ENCODE peak calls at places on chromosome 22, in five cellular contexts. U is CD8-positive, alpha-beta memory T cell; T is tibial artery; W is upper lobe of right lung; S is IMR-90. P is an unnamed sample. For H3K36me3 and H3K27me3, the result is how much of the 10 kb centered on the place peaks cover.

GRCh38 chr22:46057206-46057605 is 80.2 kb upstream of the WNT7B start:
- DNase-seq in U (no peak), T (peak), W (peak), S (no peak), P (no peak)

GRCh38 chr22:40040927-40041326 is 46.2 kb downstream of the FAM83F start:
- DNase-seq in U (no peak), T (no peak), W (peak), S (no peak), P (no peak)

GRCh38 chr22:47369020-47369419 is 606.6 kb downstream of the TBC1D22A start:
- DNase-seq in U (no peak), T (peak), W (no peak), S (no peak), P (no peak)

GRCh38 chr22:18000441-18001039 is 23.8 kb downstream of the MICAL3 start:
- DNase-seq in U (peak), T (peak), W (no peak), S (no peak), P (peak)

GRCh38 chr22:47615051-47615450 is 852.6 kb downstream of the TBC1D22A start:
- DNase-seq in U (no peak), T (peak), W (peak), S (no peak), P (no peak)

GRCh38 chr22:43449205-43449830 is 37.5 kb downstream of the MPPED1 start:
- DNase-seq in U (no peak), T (no peak), W (peak), S (no peak), P (peak)

GRCh38 chr22:24553597-24554315 is 1.2 kb downstream of the GUCD1 start:
- DNase-seq in U (no peak), T (no peak), W (no peak), S (peak), P (no peak)

GRCh38 chr22:20479612-20480196 is 15.9 kb downstream of the KLHL22 start:
- DNase-seq in U (no peak), T (no peak), W (no peak), S (no peak), P (no peak)

GRCh38 chr22:20567371-20567847 is 60.0 kb downstream of the MED15 start:
- DNase-seq in U (no peak), T (no peak), W (no peak), S (peak), P (no peak)

GRCh38 chr22:27810566-27810965 is 9.0 kb upstream of the MN1 start:
- DNase-seq in U (no peak), T (peak), W (no peak), S (peak), P (peak)

GRCh38 chr22:27987557-27987956 is 68.5 kb upstream of the PITPNB start:
- DNase-seq in U (no peak), T (peak), W (no peak), S (peak), P (no peak)

GRCh38 chr22:27105142-27106025 is 448.0 kb downstream of the MIAT start:
- DNase-seq in U (no peak), T (peak), W (no peak), S (peak), P (no peak)

GRCh38 chr22:46551996-46552395 is 14.6 kb upstream of the CELSR1 start:
- DNase-seq in U (no peak), T (no peak), W (no peak), S (no peak), P (no peak)

GRCh38 chr22:47686594-47687363 is 924.3 kb downstream of the TBC1D22A start:
- DNase-seq in U (no peak), T (no peak), W (no peak), S (no peak), P (no peak)

GRCh38 chr22:24541681-24542515 is 13.0 kb downstream of the GUCD1 start:
- DNase-seq in U (no peak), T (no peak), W (no peak), S (no peak), P (no peak)

GRCh38 chr22:46446799-46447198 is 90.6 kb downstream of the CELSR1 start:
- DNase-seq in U (no peak), T (no peak), W (no peak), S (no peak), P (no peak)

GRCh38 chr22:23264610-23265388 is 84.5 kb downstream of the BCR start:
- DNase-seq in U (no peak), T (no peak), W (no peak), S (no peak), P (no peak)

GRCh38 chr22:40509401-40510134 is 127.0 kb downstream of the MRTFA start:
- DNase-seq in U (no peak), T (peak), W (no peak), S (peak), P (no peak)

GRCh38 chr22:17587631-17588030 is 24.3 kb downstream of the SLC25A18 start:
- DNase-seq in U (no peak), T (no peak), W (peak), S (no peak), P (no peak)

GRCh38 chr22:26428515-26429457 is at the start of gene ASPHD2:
- DNase-seq in U (peak), T (no peak), W (peak), S (peak), P (peak)

GRCh38 chr22:47206819-47207218 is 444.4 kb downstream of the TBC1D22A start:
- DNase-seq in U (no peak), T (peak), W (no peak), S (no peak), P (no peak)

GRCh38 chr22:43216738-43217137 is 29.8 kb upstream of the TTLL12 start:
- DNase-seq in U (no peak), T (no peak), W (no peak), S (no peak), P (no peak)

GRCh38 chr22:48319321-48320047 is 1508.2 kb downstream of the BRD1 start:
- DNase-seq in U (no peak), T (peak), W (peak), S (no peak), P (peak)

GRCh38 chr22:37750596-37751162 is 53.8 kb downstream of the TRIOBP start:
- DNase-seq in U (no peak), T (no peak), W (no peak), S (no peak), P (no peak)

GRCh38 chr22:27679722-27680488 is 121.7 kb downstream of the MN1 start:
- DNase-seq in U (no peak), T (no peak), W (no peak), S (no peak), P (no peak)

GRCh38 chr22:28716686-28717085 is 24.9 kb downstream of the CHEK2 start:
- DNase-seq in U (no peak), T (no peak), W (no peak), S (peak), P (no peak)

GRCh38 chr22:27647540-27647939 is 154.0 kb downstream of the MN1 start:
- DNase-seq in U (no peak), T (no peak), W (no peak), S (no peak), P (peak)

GRCh38 chr22:22901578-22902218 is 14.1 kb downstream of the IGLL5 start:
- DNase-seq in U (no peak), T (no peak), W (no peak), S (no peak), P (no peak)

GRCh38 chr22:19666663-19667593 is 47.4 kb upstream of the SEPTIN5 start:
- DNase-seq in U (no peak), T (no peak), W (no peak), S (peak), P (no peak)

GRCh38 chr22:46561435-46561905 is 24.1 kb upstream of the CELSR1 start:
- DNase-seq in U (no peak), T (no peak), W (no peak), S (peak), P (peak)

GRCh38 chr22:46501701-46502100 is 35.7 kb downstream of the CELSR1 start:
- DNase-seq in U (no peak), T (no peak), W (no peak), S (peak), P (no peak)

GRCh38 chr22:22237521-22237920 is 7.1 kb upstream of the VPREB1 start:
- DNase-seq in U (no peak), T (no peak), W (no peak), S (no peak), P (no peak)

GRCh38 chr22:36512333-36512732 is 5.5 kb upstream of the FOXRED2 start:
- DNase-seq in U (no peak), T (no peak), W (no peak), S (no peak), P (no peak)

GRCh38 chr22:36510966-36511881 is 4.4 kb upstream of the FOXRED2 start:
- DNase-seq in U (no peak), T (no peak), W (no peak), S (peak), P (peak)

GRCh38 chr22:36507518-36508010 is 724 bp upstream of the FOXRED2 start:
- DNase-seq in U (no peak), T (no peak), W (no peak), S (no peak), P (no peak)

GRCh38 chr22:36506637-36507517 is at the start of gene FOXRED2:
- DNase-seq in U (peak), T (peak), W (peak), S (peak), P (peak)

DNA sequence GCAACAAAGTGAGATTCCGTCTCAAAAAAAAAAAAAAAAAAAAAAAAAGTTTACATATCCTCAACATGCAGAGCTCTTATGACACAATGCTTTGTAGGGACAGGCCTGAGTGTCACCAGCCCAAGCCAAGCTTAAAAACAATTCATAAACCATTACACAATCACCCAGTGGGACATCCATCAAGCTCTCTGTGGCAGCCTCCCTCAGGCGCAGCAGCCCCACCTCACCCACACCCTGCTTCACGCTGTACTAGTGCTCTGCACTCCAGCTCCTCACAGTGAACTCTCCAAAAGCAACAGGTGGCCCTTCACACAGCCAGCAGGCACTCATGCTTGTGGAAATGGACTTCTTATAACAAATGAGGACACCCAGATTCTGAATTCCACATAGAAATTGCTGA is 3.5 kb upstream of the FOXRED2 start:
- DNase-seq in U (no peak), T (no peak), W (no peak), S (no peak), P (no peak)
- H3K36me3 ChIP-seq in U (under half), T (under half), W (half or more), S (under half), P (under half)

DNA sequence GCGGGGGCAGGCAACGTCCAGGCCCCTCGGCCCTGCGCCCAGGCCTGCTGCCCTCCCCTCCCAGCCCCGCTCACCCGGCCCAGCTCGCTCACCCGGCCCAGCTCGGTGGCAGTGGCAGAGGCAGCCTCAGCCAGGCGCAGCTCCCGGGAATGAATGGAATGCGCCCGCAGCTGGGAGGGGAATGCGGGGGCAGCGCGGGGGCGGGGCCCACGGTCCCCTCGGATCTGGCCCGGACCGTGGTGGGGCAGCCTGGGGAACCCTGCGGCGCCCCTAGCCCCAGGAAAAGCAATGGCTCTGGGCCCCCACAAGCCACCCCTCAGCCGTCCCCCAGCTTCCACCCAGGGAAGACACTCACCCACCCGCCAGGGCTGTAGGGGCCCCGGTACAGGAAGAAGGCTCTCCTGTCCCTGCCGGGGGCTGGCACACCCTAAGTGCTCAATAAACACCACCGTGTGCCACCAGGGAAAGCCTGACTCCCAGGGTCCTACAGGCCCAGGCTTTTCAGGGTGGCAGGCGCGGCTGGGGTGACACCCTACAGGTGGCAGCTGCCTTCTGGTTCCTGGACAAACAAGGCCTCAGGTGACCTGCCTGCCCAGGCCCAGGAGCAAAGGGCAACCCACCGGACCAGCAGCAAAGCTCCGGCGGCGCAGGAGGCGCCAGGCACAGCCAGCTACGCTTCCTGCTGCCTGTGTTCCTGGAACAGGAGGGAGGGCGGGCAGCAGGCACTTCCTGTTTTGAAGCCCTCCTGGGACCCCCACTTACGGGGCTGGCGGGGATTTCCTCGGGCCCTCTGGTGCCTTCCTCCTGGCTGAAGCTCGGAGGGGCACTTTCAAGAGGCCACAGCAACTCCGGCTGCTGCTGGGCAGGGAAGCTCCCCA is 13.8 kb downstream of the PLXNB2 start:
- DNase-seq in U (no peak), T (peak), W (peak), S (peak), P (peak)
- H3K4me3 ChIP-seq in U (no peak), T (peak), W (peak), S (peak), P (no peak)

DNA sequence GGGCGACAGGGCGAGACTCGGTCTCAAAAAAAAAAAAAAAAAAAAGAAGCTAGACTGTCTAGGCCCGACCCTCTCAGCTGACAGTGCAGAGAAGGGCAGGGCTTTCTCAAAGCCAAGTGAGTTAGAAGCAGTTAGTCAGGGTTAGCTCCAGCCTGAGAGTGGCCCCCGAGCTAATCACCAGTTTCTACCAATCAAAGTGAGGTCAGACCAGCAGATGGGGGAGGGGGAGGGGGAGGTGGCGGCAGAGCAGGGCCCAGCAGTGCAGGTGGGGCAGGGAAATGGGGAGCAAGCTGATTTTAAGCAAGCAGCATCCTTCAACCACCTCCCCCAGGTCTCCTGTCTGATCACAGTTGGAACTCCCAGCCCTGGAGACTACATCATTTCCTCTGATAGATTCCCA is 55.3 kb upstream of the PRR5 start:
- DNase-seq in U (no peak), T (no peak), W (no peak), S (no peak), P (peak)
- H3K27me3 ChIP-seq in U (under half), T (under half), W (under half), S (under half), P (under half)

GRCh38 chr22:41523464-41524221 is 20.6 kb downstream of the POLR3H start:
- DNase-seq in U (no peak), T (peak), W (no peak), S (peak), P (peak)
- H3K36me3 ChIP-seq in U (under half), T (under half), W (half or more), S (under half), P (under half)

GRCh38 chr22:35424761-35425160 is 24.8 kb downstream of the MCM5 start:
- DNase-seq in U (no peak), T (no peak), W (no peak), S (no peak), P (no peak)

GRCh38 chr22:35426801-35427140 is 26.8 kb downstream of the MCM5 start:
- DNase-seq in U (no peak), T (no peak), W (no peak), S (no peak), P (no peak)

GRCh38 chr22:35425971-35426800 is 26.2 kb downstream of the MCM5 start:
- DNase-seq in U (no peak), T (no peak), W (no peak), S (peak), P (peak)

GRCh38 chr22:35424081-35424480 is 24.1 kb downstream of the MCM5 start:
- DNase-seq in U (no peak), T (no peak), W (no peak), S (no peak), P (no peak)

DNA sequence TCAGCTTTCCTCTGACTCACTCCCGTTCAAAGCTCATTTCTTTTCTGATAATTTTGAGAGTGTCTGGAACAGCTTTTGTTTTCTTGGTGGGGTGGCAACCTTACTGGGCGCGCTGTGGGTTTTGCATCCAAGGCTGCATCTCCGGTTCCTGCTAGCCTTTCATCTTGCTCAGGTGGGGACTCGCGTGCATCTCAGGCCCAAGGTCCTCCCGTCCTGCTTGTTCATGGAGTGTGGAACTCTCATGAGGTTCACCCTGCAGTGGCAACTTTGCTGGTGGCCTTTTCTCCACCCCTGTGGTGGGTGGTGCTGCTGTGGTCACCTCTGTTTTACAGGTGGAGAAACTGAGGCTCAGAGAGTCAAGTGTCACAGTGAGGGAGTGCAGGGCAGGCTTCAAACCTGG is 25.6 kb downstream of the MCM5 start:
- DNase-seq in U (no peak), T (no peak), W (no peak), S (no peak), P (no peak)
- H3K4me3 ChIP-seq in U (no peak), T (no peak), W (no peak), S (no peak), P (no peak)

GRCh38 chr22:38967451-38968450 is 10.3 kb downstream of the APOBEC3A start:
- DNase-seq in U (no peak), T (peak), W (no peak), S (no peak), P (no peak)

GRCh38 chr22:38964989-38965388 is 7.6 kb downstream of the APOBEC3A start:
- DNase-seq in U (no peak), T (no peak), W (no peak), S (no peak), P (no peak)

GRCh38 chr22:38965614-38966378 is 8.4 kb downstream of the APOBEC3A start:
- DNase-seq in U (no peak), T (no peak), W (no peak), S (no peak), P (peak)

GRCh38 chr22:38966942-38967341 is 9.5 kb downstream of the APOBEC3A start:
- DNase-seq in U (no peak), T (no peak), W (no peak), S (no peak), P (peak)

DNA sequence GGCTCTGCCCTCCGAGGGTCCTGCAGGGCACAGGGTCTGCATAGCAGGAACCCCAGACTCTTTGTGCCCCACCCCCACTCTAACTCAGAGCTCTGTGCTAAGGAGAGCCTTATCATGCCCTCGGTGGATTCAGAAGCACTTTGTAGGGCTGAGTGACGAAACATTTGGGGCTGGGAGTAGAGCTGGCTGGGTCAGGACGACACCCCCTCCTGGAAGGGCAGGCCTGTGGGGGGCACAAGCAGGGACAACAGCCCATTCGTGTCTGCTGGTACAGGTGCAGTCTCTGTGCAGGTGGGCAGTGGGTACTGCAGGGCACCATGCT is 8.9 kb downstream of the APOBEC3A start:
- DNase-seq in U (no peak), T (no peak), W (no peak), S (no peak), P (peak)
- H3K27me3 ChIP-seq in U (under half), T (under half), W (under half), S (half or more), P (under half)

GRCh38 chr22:41636467-41636866 is 15.4 kb downstream of the XRCC6 start:
- DNase-seq in U (no peak), T (peak), W (no peak), S (peak), P (no peak)
- H3K36me3 ChIP-seq in U (under half), T (half or more), W (half or more), S (half or more), P (half or more)

GRCh38 chr22:49956914-49957825 is 3.4 kb upstream of the PIM3 start:
- DNase-seq in U (no peak), T (no peak), W (peak), S (no peak), P (no peak)

GRCh38 chr22:49957826-49958461 is 2.6 kb upstream of the PIM3 start:
- DNase-seq in U (no peak), T (peak), W (peak), S (no peak), P (no peak)

GRCh38 chr22:49958961-49959781 is 1.4 kb upstream of the PIM3 start:
- DNase-seq in U (no peak), T (peak), W (peak), S (no peak), P (no peak)

GRCh38 chr22:49959782-49960158 is 802 bp upstream of the PIM3 start:
- DNase-seq in U (no peak), T (peak), W (no peak), S (no peak), P (no peak)

GRCh38 chr22:49958462-49958921 is 2.1 kb upstream of the PIM3 start:
- DNase-seq in U (no peak), T (peak), W (peak), S (no peak), P (no peak)
- H3K4me3 ChIP-seq in U (no peak), T (no peak), W (no peak), S (no peak), P (no peak)

GRCh38 chr22:29801153-29801552 is 34.0 kb downstream of the UQCR10 start:
- DNase-seq in U (no peak), T (no peak), W (no peak), S (no peak), P (no peak)

GRCh38 chr22:29799217-29799680 is 32.1 kb downstream of the UQCR10 start:
- DNase-seq in U (no peak), T (peak), W (peak), S (peak), P (no peak)

GRCh38 chr22:29801796-29802195 is 34.6 kb downstream of the UQCR10 start:
- DNase-seq in U (no peak), T (no peak), W (no peak), S (no peak), P (no peak)

GRCh38 chr22:29804985-29805384 is 33.1 kb downstream of the ASCC2 start:
- DNase-seq in U (no peak), T (no peak), W (no peak), S (no peak), P (no peak)

GRCh38 chr22:29803190-29803589 is 34.9 kb downstream of the ASCC2 start:
- DNase-seq in U (no peak), T (no peak), W (no peak), S (no peak), P (no peak)
- H3K27me3 ChIP-seq in U (under half), T (under half), W (under half), S (under half), P (under half)